ENCODE peak calls at places on chromosomes 5 and 9, in ten cellular contexts. L is left ventricle myocardium inferior, E is mesothelial cell of epicardium, W is dorsolateral prefrontal cortex, Y is GM06990, B is epithelial cell of esophagus, Q is cardiac fibroblast, U is hepatocyte, O is AG09319, V is GM20000. A is an unnamed sample.

GRCh38 chr5:90386099-90386710 is 23.4 kb downstream of the CETN3 start:
- DNase-seq in O (no peak), L (no peak), V (peak), U (peak), Q (peak), E (no peak), Y (no peak), W (no peak), B (peak), A (no peak)

GRCh38 chr5:37786855-37787254 is 53.0 kb downstream of the GDNF start:
- DNase-seq in L (no peak), B (peak), Q (peak), W (no peak), E (no peak), Y (no peak), U (no peak), V (no peak), O (no peak), A (no peak)

GRCh38 chr5:56639491-56639890 is 175.9 kb upstream of the MAP3K1 start:
- DNase-seq in U (peak), B (no peak), W (no peak), Y (no peak), E (no peak), L (no peak), O (no peak), V (no peak), Q (no peak), A (no peak)

GRCh38 chr5:96566775-96567174 is 95.4 kb upstream of the CAST start:
- DNase-seq in B (peak), O (no peak), Q (no peak), W (no peak), Y (no peak), V (no peak), L (no peak), E (no peak), U (no peak), A (no peak)

GRCh38 chr5:132256086-132256782 is 1.3 kb upstream of the PDLIM4 start:
- DNase-seq in V (no peak), W (no peak), B (no peak), Q (no peak), Y (no peak), E (no peak), U (no peak), L (no peak), O (no peak), A (no peak)

GRCh38 chr5:171521679-171522078 is 102.2 kb downstream of the FGF18 start:
- DNase-seq in V (no peak), B (peak), Q (no peak), L (no peak), O (no peak), E (no peak), W (no peak), Y (no peak), U (no peak), A (no peak)

GRCh38 chr5:76016258-76016657 is 66.9 kb upstream of the SV2C start:
- DNase-seq in W (no peak), U (no peak), Y (no peak), E (no peak), Q (no peak), B (no peak), V (no peak), O (no peak), L (no peak), A (no peak)

GRCh38 chr5:401216-402034 is 41.6 kb upstream of the EXOC3 start:
- DNase-seq in V (peak), O (no peak), W (no peak), L (no peak), Q (no peak), B (no peak), Y (no peak), E (no peak), U (no peak), A (no peak)

GRCh38 chr9:131810351-131811170 is 70.7 kb upstream of the RAPGEF1 start:
- DNase-seq in U (no peak), O (no peak), B (no peak), Q (no peak), V (no peak), L (no peak), Y (no peak), E (no peak), W (no peak), A (no peak)

GRCh38 chr5:15406478-15406877 is 93.5 kb upstream of the FBXL7 start:
- DNase-seq in U (no peak), L (no peak), E (no peak), B (no peak), W (no peak), O (no peak), Y (no peak), V (no peak), Q (no peak), A (no peak)

GRCh38 chr5:145936401-145937131 is at the start of gene SH3RF2:
- DNase-seq in U (peak), L (peak), E (peak), O (no peak), V (no peak), W (no peak), Y (no peak), B (peak), Q (peak), A (peak)

GRCh38 chr9:3023449-3023848 is 179.6 kb upstream of the PUM3 start:
- DNase-seq in V (no peak), W (no peak), B (peak), O (no peak), U (no peak), Q (no peak), L (no peak), Y (no peak), E (no peak), A (peak)

GRCh38 chr9:32426278-32426939 is 42.0 kb downstream of the ACO1 start:
- DNase-seq in E (no peak), Y (no peak), W (no peak), L (no peak), Q (peak), B (peak), U (peak), V (no peak), O (peak), A (no peak)

GRCh38 chr9:107759823-107760166 is 270.2 kb upstream of the KLF4 start:
- DNase-seq in U (no peak), Y (no peak), W (no peak), B (no peak), O (no peak), L (no peak), Q (no peak), E (no peak), V (no peak), A (no peak)

GRCh38 chr5:95723632-95724369 is 7.3 kb upstream of the RHOBTB3 start:
- DNase-seq in Y (no peak), U (no peak), Q (peak), L (peak), W (no peak), V (no peak), B (no peak), E (no peak), O (no peak), A (no peak)

GRCh38 chr9:134592018-134592818 is 49.4 kb upstream of the COL5A1 start:
- DNase-seq in B (no peak), E (no peak), V (no peak), Q (peak), O (peak), U (peak), Y (no peak), L (peak), W (no peak), A (no peak)

GRCh38 chr5:169795311-169795710 is 158.2 kb downstream of the DOCK2 start:
- DNase-seq in Y (no peak), Q (no peak), E (no peak), B (no peak), W (no peak), U (no peak), L (no peak), V (no peak), O (no peak), A (peak)

GRCh38 chr5:173963867-173964429 is 25.0 kb upstream of the C5orf47 start:
- DNase-seq in W (no peak), U (peak), O (no peak), E (no peak), V (no peak), Q (no peak), L (no peak), Y (no peak), B (peak), A (no peak)

GRCh38 chr5:127867006-127867788 is 164.0 kb downstream of the CCDC192 start:
- DNase-seq in E (no peak), B (peak), Y (no peak), L (no peak), O (no peak), U (no peak), V (no peak), W (no peak), Q (no peak), A (no peak)

GRCh38 chr9:129359162-129359811 is 181.2 kb upstream of the IER5L start:
- DNase-seq in V (no peak), Y (no peak), Q (no peak), O (no peak), W (no peak), E (no peak), L (no peak), U (no peak), B (no peak), A (no peak)

GRCh38 chr9:76396144-76396543 is 1.9 kb upstream of the RFK start:
- DNase-seq in Y (no peak), B (no peak), V (no peak), E (no peak), W (no peak), L (no peak), Q (no peak), O (no peak), U (no peak), A (no peak)

DNA sequence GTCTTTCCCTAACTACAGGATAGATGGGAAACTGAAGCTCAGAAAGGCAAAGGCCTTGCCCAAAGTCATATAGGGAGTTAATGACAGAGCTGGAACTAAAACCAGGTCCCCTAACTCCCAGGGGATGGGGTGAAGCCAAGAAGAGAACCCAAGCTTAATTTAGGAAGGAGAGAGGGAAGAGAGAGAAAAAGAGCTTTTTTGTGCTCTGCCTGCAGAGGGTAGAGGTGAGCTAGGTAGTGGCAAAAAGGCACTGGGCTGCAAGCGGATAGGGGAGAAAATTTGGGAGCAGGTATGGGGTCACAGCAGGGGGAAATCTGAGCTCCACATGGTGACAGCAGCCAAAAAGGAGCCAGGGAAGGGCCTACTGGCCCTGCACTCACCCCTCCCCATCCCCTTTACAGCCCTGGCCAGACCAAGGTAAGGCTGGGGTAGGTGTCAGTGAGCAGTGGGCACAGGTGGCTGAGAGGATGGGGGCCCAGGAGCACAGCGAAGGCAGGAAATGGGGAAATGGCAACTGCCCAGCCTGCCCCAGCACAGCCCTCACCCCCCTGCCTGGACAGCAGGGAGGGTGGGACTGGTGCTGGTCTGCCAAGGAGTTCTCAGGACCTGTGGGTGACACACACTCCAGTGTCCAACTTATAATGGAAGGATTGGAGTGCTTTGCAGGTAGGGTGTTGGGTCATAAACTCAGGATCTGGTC is 3.3 kb downstream of the ENHO start:
- DNase-seq in Q (no peak), O (no peak), W (no peak), U (no peak), Y (no peak), E (no peak), B (no peak), V (no peak), L (no peak), A (no peak)
- TF ChIP-seq CTCF in Q (no peak), O (no peak), W (no peak), U (no peak), Y (peak), E (no peak), B (peak), V (no peak), L (no peak), A (no peak)

DNA sequence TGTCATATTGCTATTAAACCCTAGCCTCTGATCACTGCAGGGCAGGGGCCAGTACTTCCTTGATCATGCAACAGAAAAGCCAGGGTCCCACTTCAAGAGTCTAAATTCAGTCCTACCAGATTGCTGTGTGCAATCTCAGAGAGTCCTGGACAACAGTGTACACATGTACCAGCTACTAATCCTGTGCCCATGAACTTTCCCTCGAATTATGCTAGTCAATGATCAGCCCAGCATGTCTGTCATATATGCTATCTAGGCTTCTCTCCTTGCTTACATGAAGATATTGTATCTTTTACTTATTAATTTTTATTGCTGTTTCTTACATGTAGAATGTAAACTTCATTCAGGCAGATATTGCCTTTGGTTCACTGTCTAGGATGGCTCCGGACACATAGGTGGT is 367.0 kb downstream of the NTRK2 start:
- DNase-seq in V (no peak), U (peak), Y (no peak), W (no peak), E (no peak), B (no peak), Q (no peak), O (no peak), L (no peak), A (no peak)
- TF ChIP-seq CTCF in V (no peak), U (no peak), Y (no peak), W (no peak), E (no peak), B (no peak), Q (no peak), O (no peak), L (no peak), A (no peak)

GRCh38 chr9:85716031-85716877 is 25.5 kb downstream of the AGTPBP1 start:
- DNase-seq in V (peak), Y (peak), E (no peak), U (no peak), Q (no peak), O (no peak), L (no peak), W (no peak), B (no peak), A (no peak)
- TF ChIP-seq CTCF in V (peak), Y (peak), E (no peak), U (no peak), Q (peak), O (no peak), L (peak), W (no peak), B (no peak), A (peak)

DNA sequence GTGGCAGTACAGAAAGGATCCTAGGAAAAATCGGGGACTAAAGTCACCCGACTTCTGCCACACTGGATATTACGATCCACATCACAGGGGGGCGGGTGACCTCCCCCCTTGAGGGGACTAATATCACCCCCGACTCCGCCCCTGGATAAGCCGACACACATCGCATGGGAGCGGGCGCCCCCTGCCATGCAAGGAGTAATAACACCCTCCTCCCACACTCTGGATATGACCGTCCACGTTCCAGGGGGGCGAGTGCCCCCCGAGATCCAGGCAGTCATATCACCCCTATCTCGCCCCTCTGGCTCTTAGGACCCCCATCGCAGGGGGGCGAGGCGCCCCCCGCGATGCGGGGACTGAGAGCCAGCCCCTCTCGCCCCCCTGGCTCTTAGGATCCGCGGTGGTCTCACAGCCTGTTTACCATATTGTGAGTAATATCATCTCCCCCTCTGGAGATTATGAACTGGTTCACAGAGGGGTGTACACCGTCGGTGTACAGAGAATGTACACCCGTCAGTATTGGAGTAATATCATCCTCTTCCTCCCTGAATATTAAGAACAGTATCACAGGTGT is 423.0 kb downstream of the DIRAS2 start:
- DNase-seq in L (no peak), W (no peak), U (peak), Y (peak), V (peak), Q (no peak), B (no peak), O (no peak), E (no peak), A (peak)
- TF ChIP-seq CTCF in L (peak), W (no peak), U (peak), Y (peak), V (peak), Q (no peak), B (peak), O (no peak), E (no peak), A (peak)

GRCh38 chr5:168575391-168576372 is 3.5 kb downstream of the PANK3 start:
- DNase-seq in L (no peak), Q (no peak), O (no peak), E (no peak), Y (no peak), W (no peak), V (no peak), B (no peak), U (no peak), A (no peak)

GRCh38 chr5:168578006-168578405 is 1.2 kb downstream of the PANK3 start:
- DNase-seq in B (peak), Q (peak), U (no peak), O (no peak), E (no peak), Y (no peak), V (peak), W (no peak), L (no peak), A (no peak)

GRCh38 chr5:168578506-168579205 is 512 bp downstream of the PANK3 start:
- DNase-seq in Q (no peak), E (no peak), W (no peak), O (no peak), V (no peak), Y (no peak), L (no peak), U (peak), B (peak), A (peak)

GRCh38 chr5:168579987-168580508 is 880 bp upstream of the PANK3 start:
- DNase-seq in E (no peak), W (no peak), V (no peak), Y (no peak), L (no peak), O (no peak), U (no peak), B (no peak), Q (peak), A (no peak)

GRCh38 chr5:168579206-168579986 is at the start of gene PANK3:
- DNase-seq in O (peak), B (peak), U (peak), E (peak), Y (peak), Q (peak), W (peak), L (peak), V (peak), A (peak)
- TF ChIP-seq CTCF in O (no peak), B (no peak), U (no peak), E (no peak), Y (no peak), Q (no peak), W (no peak), L (no peak), V (no peak), A (no peak)